ENCODE peak calls at places on chromosomes 2 and 18, in five cellular contexts. D is IMR-90, S is endothelial cell of umbilical vein, V is Peyer's patch, H is A549. K is an unnamed sample.

GRCh38 chr18:2050702-2051201 is 520.6 kb downstream of the METTL4 start:
- DNase-seq in D (no peak), S (no peak), V (no peak), H (no peak), K (no peak)

GRCh38 chr2:153819501-153819900 is 52.2 kb upstream of the GALNT13 start:
- DNase-seq in D (no peak), S (no peak), V (no peak), H (peak; percentile 14), K (no peak)

GRCh38 chr2:80748576-80748975 is 444.0 kb upstream of the LRRTM1 start:
- DNase-seq in D (no peak), S (no peak), V (no peak), H (no peak), K (no peak)

GRCh38 chr2:174485763-174486613 is 841 bp downstream of the GPR155 start:
- DNase-seq in D (peak; percentile 76), S (peak; percentile 36), V (peak; percentile 42), H (no peak), K (peak; percentile 87)

GRCh38 chr2:157508676-157509075 is 64.8 kb upstream of the CYTIP start:
- DNase-seq in D (no peak), S (no peak), V (no peak), H (no peak), K (no peak)

GRCh38 chr2:200350796-200351195 is 44.3 kb downstream of the SPATS2L start:
- DNase-seq in D (peak; percentile 83), S (no peak), V (no peak), H (no peak), K (no peak)

GRCh38 chr2:130371723-130372054 is 15.8 kb downstream of the PTPN18 start:
- DNase-seq in D (peak; percentile 21), S (no peak), V (peak; percentile 56), H (peak; percentile 69), K (no peak)

GRCh38 chr2:71833855-71834554 is 313.7 kb downstream of the CYP26B1 start:
- DNase-seq in D (no peak), S (no peak), V (no peak), H (no peak), K (no peak)

GRCh38 chr2:54120950-54121349 is 5.5 kb downstream of the ACYP2 start:
- DNase-seq in D (no peak), S (no peak), V (no peak), H (no peak), K (peak; percentile 6)

GRCh38 chr2:28664120-28664842 is 87.3 kb upstream of the PPP1CB start:
- DNase-seq in D (peak; percentile 54), S (peak; percentile 82), V (no peak), H (no peak), K (no peak)

GRCh38 chr18:79511271-79511670 is 115.5 kb downstream of the NFATC1 start:
- DNase-seq in D (no peak), S (no peak), V (peak; percentile 15), H (no peak), K (no peak)

GRCh38 chr18:56825312-56825711 is 174.2 kb downstream of the WDR7 start:
- DNase-seq in D (no peak), S (no peak), V (no peak), H (no peak), K (no peak)

GRCh38 chr2:161233858-161234431 is 73.7 kb downstream of the TANK start:
- DNase-seq in D (no peak), S (no peak), V (no peak), H (no peak), K (no peak)

GRCh38 chr2:11790228-11790627 is 43.8 kb downstream of the LPIN1 start:
- DNase-seq in D (no peak), S (no peak), V (no peak), H (no peak), K (no peak)

GRCh38 chr2:178072000-178072382 is 586 bp downstream of the PDE11A start:
- DNase-seq in D (no peak), S (no peak), V (no peak), H (no peak), K (no peak)

GRCh38 chr18:44627245-44627644 is 53.4 kb upstream of the SETBP1 start:
- DNase-seq in D (peak; percentile 1), S (peak; percentile 33), V (no peak), H (peak; percentile 20), K (no peak)

GRCh38 chr2:45973426-45973825 is 322.0 kb downstream of the PRKCE start:
- DNase-seq in D (no peak), S (no peak), V (no peak), H (no peak), K (no peak)

GRCh38 chr2:88055049-88055435 is 541 bp downstream of the KRCC1 start:
- DNase-seq in D (peak; percentile 34), S (peak; percentile 33), V (no peak), H (peak; percentile 42), K (peak; percentile 75)

GRCh38 chr2:83900859-83901258 is 558.2 kb downstream of the SUCLG1 start:
- DNase-seq in D (peak; percentile 2), S (no peak), V (no peak), H (peak; percentile 10), K (no peak)

GRCh38 chr2:219079417-219079816 is 18.7 kb upstream of the IHH start:
- DNase-seq in D (peak; percentile 62), S (no peak), V (no peak), H (no peak), K (no peak)

GRCh38 chr2:185219981-185220380 is 518.6 kb upstream of the FSIP2 start:
- DNase-seq in D (no peak), S (no peak), V (no peak), H (no peak), K (no peak)

GRCh38 chr18:51342815-51343214 is 145.3 kb upstream of the MEX3C start:
- DNase-seq in D (peak; percentile 1), S (no peak), V (no peak), H (peak; percentile 56), K (peak; percentile 23)

GRCh38 chr2:203376173-203376572 is 48.0 kb downstream of the ABI2 start:
- DNase-seq in D (no peak), S (no peak), V (no peak), H (no peak), K (peak; percentile 4)

GRCh38 chr2:149648282-149649030 is 60.9 kb upstream of the MMADHC start:
- DNase-seq in D (peak; percentile 99), S (peak; percentile 91), V (no peak), H (peak; percentile 82), K (peak; percentile 2)

GRCh38 chr18:2906522-2907458 is 60.0 kb downstream of the EMILIN2 start:
- DNase-seq in D (no peak), S (peak; percentile 24), V (peak; percentile 46), H (peak; percentile 16), K (peak; percentile 66)

GRCh38 chr18:75041586-75041985 is 167.4 kb downstream of the PTGR3 start:
- DNase-seq in D (peak; percentile 50), S (peak; percentile 49), V (no peak), H (peak; percentile 24), K (peak; percentile 13)

GRCh38 chr2:218782529-218782845 is 540 bp downstream of the CYP27A1 start:
- DNase-seq in D (no peak), S (no peak), V (no peak), H (no peak), K (no peak)

GRCh38 chr2:74147729-74148456 is at the start of gene BOLA3:
- DNase-seq in D (peak; percentile 55), S (peak; percentile 73), V (peak; percentile 81), H (peak; percentile 82), K (peak; percentile 95)

GRCh38 chr18:5463836-5464235 is 80.0 kb downstream of the EPB41L3 start:
- DNase-seq in D (no peak), S (peak; percentile 55), V (no peak), H (no peak), K (no peak)

DNA sequence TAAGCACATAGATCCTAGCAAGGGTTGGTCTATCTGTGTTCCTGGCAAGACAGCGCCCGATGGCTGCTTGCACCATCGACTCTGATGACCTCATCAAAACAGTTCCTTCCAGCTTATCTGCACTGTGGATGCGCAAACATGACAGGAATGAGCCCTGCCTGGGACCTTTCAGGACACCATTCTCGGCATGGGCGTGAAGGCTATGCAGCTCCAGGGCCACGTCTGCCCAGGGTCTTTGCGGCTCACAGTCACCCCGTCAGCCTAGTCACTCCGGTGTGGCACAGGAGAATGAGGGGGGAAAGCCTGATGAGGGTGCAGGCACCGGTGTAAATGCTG is 147.8 kb upstream of the TWIST2 start:
- DNase-seq in D (peak; percentile 64), S (no peak), V (no peak), H (no peak), K (no peak)
- TF ChIP-seq POLR2A in D (no peak), S (no peak), V (no peak), H (no peak), K (no peak)

DNA sequence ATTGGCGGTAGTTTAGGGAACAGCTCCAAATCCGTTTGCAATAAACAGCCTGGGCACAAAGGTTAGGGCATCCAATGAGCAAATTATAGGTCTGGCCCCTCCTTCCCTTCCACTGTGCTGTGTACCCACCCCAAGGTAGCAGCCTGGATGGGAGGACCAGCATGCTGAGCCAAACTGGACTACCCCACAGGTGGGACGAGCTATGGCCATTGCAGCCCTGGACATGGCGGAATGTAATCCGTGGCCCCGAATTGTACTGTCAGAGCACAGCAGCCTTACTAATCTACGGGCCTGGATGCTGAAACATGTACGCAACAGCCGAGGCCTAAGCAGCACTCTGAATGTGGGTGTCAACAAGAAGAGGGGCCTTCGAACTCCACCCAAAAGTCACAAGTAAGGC is 6.7 kb downstream of the AGBL5 start:
- DNase-seq in D (no peak), S (no peak), V (no peak), H (no peak), K (peak; percentile 20)
- TF ChIP-seq POLR2A in D (no peak), S (no peak), V (no peak), H (no peak), K (no peak)

DNA sequence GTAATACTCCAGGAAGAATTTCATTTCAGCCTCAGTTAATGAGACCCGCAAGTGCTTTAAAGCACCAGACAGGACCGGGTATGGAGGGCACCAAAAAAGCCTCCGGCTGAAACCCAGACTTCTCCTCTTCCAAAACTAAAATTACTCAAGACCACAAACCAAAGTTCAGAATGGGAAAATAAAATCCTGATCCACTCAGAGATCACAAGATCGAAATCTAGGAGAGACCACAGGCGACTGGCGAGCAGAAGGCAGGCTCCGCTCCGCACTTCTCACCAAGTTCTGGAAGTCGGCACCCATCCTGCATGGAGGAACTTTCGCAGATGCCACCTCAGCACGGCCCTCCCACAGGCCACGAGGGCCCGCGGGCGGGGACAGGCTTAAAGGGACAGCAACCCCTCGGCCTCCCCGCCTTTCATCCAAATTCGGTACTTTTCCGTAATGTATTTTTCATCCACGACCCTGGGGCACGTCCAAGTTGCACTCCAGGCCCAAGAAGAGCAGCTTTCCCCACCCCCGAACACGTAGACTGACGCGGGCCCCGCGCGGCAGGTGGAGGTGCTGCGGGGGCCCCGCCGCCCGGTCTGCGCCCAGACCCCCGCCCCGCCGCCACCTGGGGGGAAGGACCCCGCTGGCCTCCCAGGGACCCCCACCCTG is 43.7 kb downstream of the HDLBP start:
- DNase-seq in D (peak; percentile 79), S (peak; percentile 83), V (peak; percentile 75), H (peak; percentile 77), K (peak; percentile 53)
- TF ChIP-seq POLR2A in D (peak; percentile 79), S (peak; percentile 52), V (no peak), H (no peak), K (no peak)

GRCh38 chr2:231687133-231687852 is 21.0 kb upstream of the PTMA start:
- DNase-seq in D (no peak), S (peak; percentile 54), V (peak; percentile 75), H (peak; percentile 80), K (peak; percentile 71)
- TF ChIP-seq POLR2A in D (no peak), S (no peak), V (no peak), H (no peak), K (no peak)

DNA sequence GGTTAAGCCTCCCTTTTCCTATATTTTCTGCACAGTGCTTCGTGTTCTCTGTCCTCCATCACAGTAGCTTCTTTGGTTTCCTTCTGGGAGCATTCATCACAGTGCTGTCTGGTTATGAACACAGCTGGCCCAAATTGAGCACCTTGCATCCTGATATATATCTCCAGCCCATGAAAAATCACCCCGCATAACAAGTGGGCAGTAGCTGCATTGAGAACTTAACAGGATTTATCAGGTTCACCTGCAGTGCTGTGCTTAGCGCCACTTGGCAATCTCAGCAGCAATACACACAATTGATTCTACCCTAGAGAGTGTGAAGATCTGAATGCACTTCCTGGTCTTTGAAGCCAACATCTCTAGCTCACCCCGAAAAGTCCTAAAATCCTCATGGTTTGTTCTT is 408.0 kb downstream of the RNF144A start:
- DNase-seq in D (no peak), S (no peak), V (no peak), H (no peak), K (no peak)
- TF ChIP-seq POLR2A in D (no peak), S (no peak), V (no peak), H (no peak), K (no peak)

K was measured in erythroblast.